ENCODE peak calls at places on chromosomes 7 and 10, in five cellular contexts. One of them, this sample, is unnamed.

GRCh38 chr7:128115821-128116723 is 84.8 kb upstream of the LRRC4 start:
- DNase-seq in H7: peak; percentile 74
- DNase-seq in astrocyte of the spinal cord: no peak
- DNase-seq in lower lobe of right lung: no peak
- DNase-seq in tibial nerve: no peak
- DNase-seq in this sample: no peak

GRCh38 chr7:131010714-131011436 is 276.9 kb upstream of the KLF14 start:
- DNase-seq in H7: no peak
- DNase-seq in astrocyte of the spinal cord: no peak
- DNase-seq in lower lobe of right lung: no peak
- DNase-seq in tibial nerve: no peak
- DNase-seq in this sample: no peak

GRCh38 chr7:44176486-44176885 is 12.8 kb downstream of the GCK start:
- DNase-seq in tibial nerve: no peak
- DNase-seq in astrocyte of the spinal cord: no peak
- DNase-seq in lower lobe of right lung: no peak
- DNase-seq in H7: no peak
- DNase-seq in this sample: no peak

GRCh38 chr7:133853706-133854276 is 273.3 kb upstream of the LRGUK start:
- DNase-seq in tibial nerve: no peak
- DNase-seq in lower lobe of right lung: peak; percentile 41
- DNase-seq in H7: peak; percentile 15
- DNase-seq in astrocyte of the spinal cord: peak; percentile 81
- DNase-seq in this sample: no peak

GRCh38 chr10:67438605-67439258 is 257.3 kb downstream of the CTNNA3 start:
- DNase-seq in lower lobe of right lung: no peak
- DNase-seq in tibial nerve: no peak
- DNase-seq in astrocyte of the spinal cord: no peak
- DNase-seq in H7: no peak
- DNase-seq in this sample: no peak

GRCh38 chr7:97499204-97499603 is 232.7 kb upstream of the TAC1 start:
- DNase-seq in tibial nerve: no peak
- DNase-seq in lower lobe of right lung: no peak
- DNase-seq in H7: peak; percentile 64
- DNase-seq in astrocyte of the spinal cord: no peak
- DNase-seq in this sample: no peak

GRCh38 chr7:158508802-158509385 is 78.7 kb downstream of the PTPRN2 start:
- DNase-seq in lower lobe of right lung: no peak
- DNase-seq in astrocyte of the spinal cord: no peak
- DNase-seq in H7: no peak
- DNase-seq in tibial nerve: no peak
- DNase-seq in this sample: no peak

GRCh38 chr7:70660154-70660818 is 471.7 kb upstream of the GALNT17 start:
- DNase-seq in H7: no peak
- DNase-seq in astrocyte of the spinal cord: no peak
- DNase-seq in lower lobe of right lung: no peak
- DNase-seq in tibial nerve: no peak
- DNase-seq in this sample: peak; percentile 87

GRCh38 chr7:97733276-97734206 is 1.7 kb downstream of the TAC1 start:
- DNase-seq in astrocyte of the spinal cord: no peak
- DNase-seq in tibial nerve: no peak
- DNase-seq in lower lobe of right lung: no peak
- DNase-seq in H7: peak; percentile 73
- DNase-seq in this sample: no peak

GRCh38 chr10:112584276-112584675 is 137.3 kb downstream of the VTI1A start:
- DNase-seq in lower lobe of right lung: no peak
- DNase-seq in H7: no peak
- DNase-seq in tibial nerve: no peak
- DNase-seq in astrocyte of the spinal cord: no peak
- DNase-seq in this sample: no peak

GRCh38 chr10:88227342-88228018 is 355.6 kb downstream of the RNLS start:
- DNase-seq in astrocyte of the spinal cord: peak; percentile 44
- DNase-seq in H7: peak; percentile 11
- DNase-seq in tibial nerve: peak; percentile 34
- DNase-seq in lower lobe of right lung: no peak
- DNase-seq in this sample: no peak

GRCh38 chr7:22662490-22663145 is 64.4 kb upstream of the IL6 start:
- DNase-seq in lower lobe of right lung: no peak
- DNase-seq in tibial nerve: no peak
- DNase-seq in astrocyte of the spinal cord: no peak
- DNase-seq in H7: no peak
- DNase-seq in this sample: no peak

GRCh38 chr7:128849804-128850490 is 12.7 kb upstream of the ATP6V1F start:
- DNase-seq in astrocyte of the spinal cord: no peak
- DNase-seq in H7: no peak
- DNase-seq in lower lobe of right lung: no peak
- DNase-seq in tibial nerve: no peak
- DNase-seq in this sample: no peak

GRCh38 chr10:74835963-74836362 is 9.6 kb downstream of the KAT6B start:
- DNase-seq in lower lobe of right lung: no peak
- DNase-seq in tibial nerve: no peak
- DNase-seq in astrocyte of the spinal cord: no peak
- DNase-seq in H7: no peak
- DNase-seq in this sample: no peak

GRCh38 chr10:79025113-79025832 is 43.5 kb upstream of the ZMIZ1 start:
- DNase-seq in H7: peak; percentile 73
- DNase-seq in astrocyte of the spinal cord: no peak
- DNase-seq in lower lobe of right lung: peak; percentile 39
- DNase-seq in tibial nerve: no peak
- DNase-seq in this sample: peak; percentile 79

GRCh38 chr7:24899905-24900304 is 80.1 kb downstream of the OSBPL3 start:
- DNase-seq in lower lobe of right lung: no peak
- DNase-seq in H7: no peak
- DNase-seq in astrocyte of the spinal cord: no peak
- DNase-seq in tibial nerve: no peak
- DNase-seq in this sample: no peak

GRCh38 chr7:52826515-52826914 is 208.9 kb upstream of the POM121L12 start:
- DNase-seq in astrocyte of the spinal cord: no peak
- DNase-seq in H7: no peak
- DNase-seq in lower lobe of right lung: no peak
- DNase-seq in tibial nerve: no peak
- DNase-seq in this sample: no peak

GRCh38 chr10:133198621-133199487 is 31.2 kb upstream of the UTF1 start:
- DNase-seq in astrocyte of the spinal cord: no peak
- DNase-seq in lower lobe of right lung: no peak
- DNase-seq in H7: no peak
- DNase-seq in tibial nerve: no peak
- DNase-seq in this sample: no peak
- H3K4me3 ChIP-seq in astrocyte of the spinal cord: no peak overlapping the region
- H3K4me3 ChIP-seq in lower lobe of right lung: no peak overlapping the region
- H3K4me3 ChIP-seq in H7: no peak overlapping the region
- H3K4me3 ChIP-seq in tibial nerve: no peak overlapping the region
- H3K4me3 ChIP-seq in this sample: no peak overlapping the region

DNA sequence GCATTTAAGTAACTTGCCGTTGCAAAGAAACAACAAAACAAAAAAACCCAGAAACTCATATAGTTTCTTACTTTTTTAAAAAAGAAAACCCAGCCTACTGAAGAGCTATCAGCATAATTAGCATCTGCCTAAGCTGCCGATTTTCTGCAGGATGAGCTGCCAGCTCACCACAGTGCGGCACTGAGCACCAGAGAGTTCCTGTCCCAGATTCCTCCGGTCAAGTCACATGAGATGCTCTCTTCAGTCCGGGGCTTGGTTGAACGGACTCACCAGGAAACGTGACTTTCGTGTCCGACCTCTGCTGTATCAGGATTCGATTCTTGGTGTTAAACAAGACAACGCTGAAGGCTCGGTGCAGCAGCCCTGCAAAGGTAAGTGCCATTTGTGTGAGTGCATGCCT is 3.2 kb downstream of the IDI2 start:
- DNase-seq in H7: peak; percentile 44
- DNase-seq in tibial nerve: no peak
- DNase-seq in astrocyte of the spinal cord: no peak
- DNase-seq in lower lobe of right lung: no peak
- DNase-seq in this sample: no peak
- H3K4me3 ChIP-seq in H7: no peak overlapping the region
- H3K4me3 ChIP-seq in tibial nerve: no peak overlapping the region
- H3K4me3 ChIP-seq in astrocyte of the spinal cord: no peak overlapping the region
- H3K4me3 ChIP-seq in lower lobe of right lung: no peak overlapping the region
- H3K4me3 ChIP-seq in this sample: no peak overlapping the region

DNA sequence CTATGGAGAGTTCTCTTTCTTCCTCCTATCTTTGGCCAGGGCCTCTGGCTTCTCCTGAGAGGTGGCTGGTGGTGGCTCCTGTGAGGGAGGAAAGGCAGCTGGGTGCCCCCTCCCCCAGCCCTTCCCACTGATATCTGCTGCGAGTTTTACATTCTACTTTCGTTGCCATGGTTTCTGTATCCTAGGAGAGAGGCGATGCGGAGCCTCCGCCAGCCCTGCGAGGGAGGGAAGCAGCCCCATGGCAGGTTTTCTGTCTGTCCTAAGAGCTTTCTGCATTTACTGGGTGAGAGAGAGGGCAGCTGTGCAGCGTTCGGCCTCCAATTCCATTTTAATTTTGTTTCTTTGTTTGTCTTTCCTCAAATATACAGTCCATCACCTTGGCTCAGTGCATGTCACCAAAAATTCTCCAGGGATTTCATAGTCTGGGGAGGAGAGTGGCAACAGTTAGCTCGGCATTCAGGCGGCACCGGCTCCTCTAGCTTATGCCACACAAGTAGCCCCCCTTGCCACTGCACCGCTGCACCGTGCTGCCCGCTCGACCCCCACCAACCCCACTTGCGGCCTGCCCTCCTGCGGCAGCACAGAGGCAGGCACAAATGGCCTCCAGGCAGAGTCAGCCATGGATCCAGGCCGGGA is 20.4 kb downstream of the DNAJB12 start:
- DNase-seq in H7: peak; percentile 90
- DNase-seq in lower lobe of right lung: peak; percentile 51
- DNase-seq in astrocyte of the spinal cord: peak; percentile 95
- DNase-seq in tibial nerve: no peak
- DNase-seq in this sample: no peak
- H3K4me3 ChIP-seq in H7: no peak overlapping the region
- H3K4me3 ChIP-seq in lower lobe of right lung: no peak overlapping the region
- H3K4me3 ChIP-seq in astrocyte of the spinal cord: no peak overlapping the region
- H3K4me3 ChIP-seq in tibial nerve: peak overlapping the region; percentile 41
- H3K4me3 ChIP-seq in this sample: peak overlapping the region; percentile 14

DNA sequence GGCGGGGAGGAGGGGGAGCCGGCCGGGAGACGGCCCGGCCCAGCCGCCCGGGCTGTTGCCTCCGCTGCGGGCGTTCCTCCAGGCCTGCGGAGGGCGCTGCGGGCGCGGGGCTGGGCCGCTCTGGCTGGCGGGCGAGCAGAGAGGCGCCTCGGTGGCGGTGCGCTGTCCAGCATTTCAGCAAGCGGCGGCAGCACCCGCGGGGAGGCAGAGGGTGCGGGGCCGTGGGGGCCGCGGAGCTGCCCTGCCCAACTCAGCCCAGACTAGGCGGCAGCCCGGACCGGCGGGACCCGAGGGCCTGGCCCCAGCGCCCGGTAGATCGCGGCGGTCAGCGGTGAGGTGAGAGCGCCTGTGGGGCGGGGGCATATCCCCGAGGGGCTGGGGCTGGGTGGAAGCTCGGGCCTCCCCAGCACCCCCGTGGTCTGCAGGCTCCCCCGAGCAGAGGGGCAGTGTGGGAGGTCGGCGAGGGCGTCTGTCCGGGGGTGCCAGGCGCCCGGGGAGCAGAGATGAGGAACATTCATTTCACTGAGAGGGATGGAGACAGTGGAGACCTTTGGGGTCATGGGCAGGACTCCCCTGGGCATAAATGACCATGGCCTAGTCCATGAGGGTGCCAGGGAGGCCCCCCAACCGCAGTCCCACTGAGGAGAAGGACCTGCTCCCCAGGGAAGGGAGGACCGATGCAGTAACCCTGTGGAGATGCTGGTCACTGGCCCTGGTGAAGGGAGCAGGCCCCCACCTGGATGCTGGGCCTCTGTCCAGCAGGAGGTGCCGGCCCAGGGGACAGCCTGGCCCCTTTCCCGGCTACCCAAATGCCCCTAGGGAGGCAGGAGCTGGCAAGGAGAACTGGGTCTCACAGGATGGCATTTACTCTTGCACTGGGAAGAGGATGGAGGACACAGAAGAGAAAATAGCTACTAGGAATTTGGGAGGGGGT is at the start of gene SRRM3:
- DNase-seq in astrocyte of the spinal cord: peak; percentile 70
- DNase-seq in lower lobe of right lung: peak; percentile 85
- DNase-seq in tibial nerve: peak; percentile 42
- DNase-seq in H7: peak; percentile 98
- DNase-seq in this sample: peak; percentile 76
- H3K4me3 ChIP-seq in astrocyte of the spinal cord: no peak within 1 kb of the TSS
- H3K4me3 ChIP-seq in lower lobe of right lung: no peak within 1 kb of the TSS
- H3K4me3 ChIP-seq in tibial nerve: no peak within 1 kb of the TSS
- H3K4me3 ChIP-seq in H7: peak within 1 kb of the TSS; percentile 37
- H3K4me3 ChIP-seq in this sample: no peak within 1 kb of the TSS